ENCODE peak calls at places on chromosomes 5 and 9, in seven cellular contexts. One of them, this sample, is unnamed.

GRCh38 chr5:10982616-10983015 is 221.6 kb upstream of the DAP start:
- DNase-seq in dorsolateral prefrontal cortex: no peak
- DNase-seq in bronchial epithelial cell: no peak
- DNase-seq in MM.1S: no peak
- DNase-seq in lower leg skin: no peak
- DNase-seq in ascending aorta: no peak
- DNase-seq in mucosa of descending colon: no peak
- DNase-seq in this sample: no peak

GRCh38 chr5:89064054-89064453 is 181.1 kb upstream of the MEF2C start:
- DNase-seq in MM.1S: peak
- DNase-seq in bronchial epithelial cell: no peak
- DNase-seq in ascending aorta: no peak
- DNase-seq in dorsolateral prefrontal cortex: no peak
- DNase-seq in mucosa of descending colon: no peak
- DNase-seq in lower leg skin: no peak
- DNase-seq in this sample: no peak

GRCh38 chr5:109691248-109691574 is 1.5 kb downstream of the MAN2A1 start:
- DNase-seq in mucosa of descending colon: no peak
- DNase-seq in dorsolateral prefrontal cortex: no peak
- DNase-seq in lower leg skin: no peak
- DNase-seq in ascending aorta: no peak
- DNase-seq in MM.1S: no peak
- DNase-seq in bronchial epithelial cell: no peak
- DNase-seq in this sample: no peak

GRCh38 chr5:35924122-35924949 is 14.1 kb downstream of the CAPSL start:
- DNase-seq in ascending aorta: no peak
- DNase-seq in lower leg skin: no peak
- DNase-seq in bronchial epithelial cell: no peak
- DNase-seq in mucosa of descending colon: no peak
- DNase-seq in MM.1S: no peak
- DNase-seq in dorsolateral prefrontal cortex: no peak
- DNase-seq in this sample: peak

GRCh38 chr9:136481558-136481957 is 1.3 kb downstream of the SEC16A start:
- DNase-seq in ascending aorta: no peak
- DNase-seq in mucosa of descending colon: no peak
- DNase-seq in MM.1S: no peak
- DNase-seq in dorsolateral prefrontal cortex: no peak
- DNase-seq in bronchial epithelial cell: no peak
- DNase-seq in lower leg skin: no peak
- DNase-seq in this sample: no peak

GRCh38 chr5:154610321-154611154 is 132.5 kb upstream of the HAND1 start:
- DNase-seq in mucosa of descending colon: peak
- DNase-seq in bronchial epithelial cell: peak
- DNase-seq in ascending aorta: no peak
- DNase-seq in MM.1S: peak
- DNase-seq in lower leg skin: peak
- DNase-seq in dorsolateral prefrontal cortex: peak
- DNase-seq in this sample: peak

GRCh38 chr9:134617246-134617645 is 24.4 kb upstream of the COL5A1 start:
- DNase-seq in dorsolateral prefrontal cortex: no peak
- DNase-seq in lower leg skin: no peak
- DNase-seq in mucosa of descending colon: no peak
- DNase-seq in MM.1S: no peak
- DNase-seq in ascending aorta: no peak
- DNase-seq in bronchial epithelial cell: no peak
- DNase-seq in this sample: no peak

GRCh38 chr9:93223241-93224180 is 39.6 kb downstream of the WNK2 start:
- DNase-seq in bronchial epithelial cell: peak
- DNase-seq in MM.1S: no peak
- DNase-seq in ascending aorta: no peak
- DNase-seq in lower leg skin: no peak
- DNase-seq in dorsolateral prefrontal cortex: no peak
- DNase-seq in mucosa of descending colon: peak
- DNase-seq in this sample: peak

GRCh38 chr5:130605200-130605599 is 559.9 kb downstream of the HINT1 start:
- DNase-seq in MM.1S: no peak
- DNase-seq in dorsolateral prefrontal cortex: no peak
- DNase-seq in bronchial epithelial cell: peak
- DNase-seq in ascending aorta: no peak
- DNase-seq in mucosa of descending colon: no peak
- DNase-seq in lower leg skin: no peak
- DNase-seq in this sample: no peak

GRCh38 chr9:133403766-133404439 is 13.9 kb downstream of the REXO4 start:
- DNase-seq in dorsolateral prefrontal cortex: no peak
- DNase-seq in ascending aorta: no peak
- DNase-seq in MM.1S: no peak
- DNase-seq in mucosa of descending colon: peak
- DNase-seq in lower leg skin: no peak
- DNase-seq in bronchial epithelial cell: peak
- DNase-seq in this sample: peak
- TF ChIP-seq CTCF in dorsolateral prefrontal cortex: peak
- TF ChIP-seq CTCF in ascending aorta: peak
- TF ChIP-seq CTCF in MM.1S: peak
- TF ChIP-seq CTCF in mucosa of descending colon: peak
- TF ChIP-seq CTCF in lower leg skin: no peak
- TF ChIP-seq CTCF in bronchial epithelial cell: peak
- TF ChIP-seq CTCF in this sample: peak

GRCh38 chr5:81986126-81986525 is 14.3 kb downstream of the ATG10 start:
- DNase-seq in bronchial epithelial cell: no peak
- DNase-seq in lower leg skin: no peak
- DNase-seq in mucosa of descending colon: no peak
- DNase-seq in MM.1S: no peak
- DNase-seq in dorsolateral prefrontal cortex: no peak
- DNase-seq in ascending aorta: no peak
- DNase-seq in this sample: no peak

GRCh38 chr5:81980598-81981260 is 8.9 kb downstream of the ATG10 start:
- DNase-seq in lower leg skin: no peak
- DNase-seq in MM.1S: no peak
- DNase-seq in mucosa of descending colon: no peak
- DNase-seq in bronchial epithelial cell: no peak
- DNase-seq in ascending aorta: no peak
- DNase-seq in dorsolateral prefrontal cortex: no peak
- DNase-seq in this sample: no peak

GRCh38 chr5:81980160-81980559 is 8.3 kb downstream of the ATG10 start:
- DNase-seq in mucosa of descending colon: no peak
- DNase-seq in lower leg skin: no peak
- DNase-seq in MM.1S: no peak
- DNase-seq in bronchial epithelial cell: no peak
- DNase-seq in dorsolateral prefrontal cortex: no peak
- DNase-seq in ascending aorta: no peak
- DNase-seq in this sample: no peak
- H3K4me3 ChIP-seq in mucosa of descending colon: no peak
- H3K4me3 ChIP-seq in lower leg skin: no peak
- H3K4me3 ChIP-seq in MM.1S: no peak
- H3K4me3 ChIP-seq in bronchial epithelial cell: no peak
- H3K4me3 ChIP-seq in dorsolateral prefrontal cortex: no peak
- H3K4me3 ChIP-seq in ascending aorta: no peak
- H3K4me3 ChIP-seq in this sample: no peak

GRCh38 chr5:147393866-147394265 is 116.0 kb downstream of the DPYSL3 start:
- DNase-seq in ascending aorta: no peak
- DNase-seq in MM.1S: no peak
- DNase-seq in dorsolateral prefrontal cortex: no peak
- DNase-seq in bronchial epithelial cell: no peak
- DNase-seq in lower leg skin: no peak
- DNase-seq in mucosa of descending colon: no peak
- DNase-seq in this sample: no peak
- TF ChIP-seq CTCF in ascending aorta: peak
- TF ChIP-seq CTCF in MM.1S: no peak
- TF ChIP-seq CTCF in dorsolateral prefrontal cortex: no peak
- TF ChIP-seq CTCF in bronchial epithelial cell: peak
- TF ChIP-seq CTCF in lower leg skin: no peak
- TF ChIP-seq CTCF in mucosa of descending colon: no peak
- TF ChIP-seq CTCF in this sample: peak

GRCh38 chr9:126521551-126521950 is 92.2 kb upstream of the LMX1B start:
- DNase-seq in lower leg skin: no peak
- DNase-seq in mucosa of descending colon: no peak
- DNase-seq in MM.1S: no peak
- DNase-seq in ascending aorta: no peak
- DNase-seq in bronchial epithelial cell: no peak
- DNase-seq in dorsolateral prefrontal cortex: no peak
- DNase-seq in this sample: no peak

GRCh38 chr9:126524353-126525077 is 89.2 kb upstream of the LMX1B start:
- DNase-seq in MM.1S: no peak
- DNase-seq in dorsolateral prefrontal cortex: no peak
- DNase-seq in mucosa of descending colon: no peak
- DNase-seq in lower leg skin: no peak
- DNase-seq in ascending aorta: no peak
- DNase-seq in bronchial epithelial cell: no peak
- DNase-seq in this sample: no peak

GRCh38 chr9:126521976-126522590 is 91.6 kb upstream of the LMX1B start:
- DNase-seq in dorsolateral prefrontal cortex: no peak
- DNase-seq in lower leg skin: no peak
- DNase-seq in bronchial epithelial cell: no peak
- DNase-seq in MM.1S: no peak
- DNase-seq in mucosa of descending colon: no peak
- DNase-seq in ascending aorta: no peak
- DNase-seq in this sample: no peak

GRCh38 chr9:126522957-126523356 is 90.8 kb upstream of the LMX1B start:
- DNase-seq in MM.1S: no peak
- DNase-seq in ascending aorta: no peak
- DNase-seq in dorsolateral prefrontal cortex: no peak
- DNase-seq in mucosa of descending colon: no peak
- DNase-seq in lower leg skin: no peak
- DNase-seq in bronchial epithelial cell: no peak
- DNase-seq in this sample: no peak

DNA sequence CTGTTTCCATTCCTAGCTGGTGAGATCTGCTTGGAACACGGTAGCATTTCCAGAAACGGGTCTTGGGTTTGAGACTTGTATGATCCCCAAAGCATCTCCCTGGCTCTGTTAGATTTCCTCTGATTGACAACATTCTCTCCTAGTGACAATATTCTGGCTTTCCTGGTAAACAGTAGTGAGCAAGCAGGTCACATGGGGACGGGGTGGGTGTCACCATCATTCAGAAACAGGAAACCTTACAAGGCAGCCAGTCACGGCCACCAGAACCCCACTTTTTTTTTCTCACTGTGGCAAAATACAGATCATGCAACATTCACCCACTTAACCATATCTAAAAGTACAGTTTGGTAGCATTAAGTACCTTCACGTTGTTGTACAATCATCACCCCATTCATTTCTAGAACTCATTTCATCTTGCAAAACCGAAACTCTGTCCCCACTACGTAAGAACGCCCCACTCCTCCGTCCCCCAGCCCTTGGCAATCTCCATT is 90.1 kb upstream of the LMX1B start:
- DNase-seq in bronchial epithelial cell: no peak
- DNase-seq in dorsolateral prefrontal cortex: no peak
- DNase-seq in lower leg skin: peak
- DNase-seq in MM.1S: no peak
- DNase-seq in ascending aorta: no peak
- DNase-seq in mucosa of descending colon: peak
- DNase-seq in this sample: peak
- H3K4me3 ChIP-seq in bronchial epithelial cell: no peak
- H3K4me3 ChIP-seq in dorsolateral prefrontal cortex: no peak
- H3K4me3 ChIP-seq in lower leg skin: no peak
- H3K4me3 ChIP-seq in MM.1S: peak
- H3K4me3 ChIP-seq in ascending aorta: no peak
- H3K4me3 ChIP-seq in mucosa of descending colon: no peak
- H3K4me3 ChIP-seq in this sample: no peak

DNA sequence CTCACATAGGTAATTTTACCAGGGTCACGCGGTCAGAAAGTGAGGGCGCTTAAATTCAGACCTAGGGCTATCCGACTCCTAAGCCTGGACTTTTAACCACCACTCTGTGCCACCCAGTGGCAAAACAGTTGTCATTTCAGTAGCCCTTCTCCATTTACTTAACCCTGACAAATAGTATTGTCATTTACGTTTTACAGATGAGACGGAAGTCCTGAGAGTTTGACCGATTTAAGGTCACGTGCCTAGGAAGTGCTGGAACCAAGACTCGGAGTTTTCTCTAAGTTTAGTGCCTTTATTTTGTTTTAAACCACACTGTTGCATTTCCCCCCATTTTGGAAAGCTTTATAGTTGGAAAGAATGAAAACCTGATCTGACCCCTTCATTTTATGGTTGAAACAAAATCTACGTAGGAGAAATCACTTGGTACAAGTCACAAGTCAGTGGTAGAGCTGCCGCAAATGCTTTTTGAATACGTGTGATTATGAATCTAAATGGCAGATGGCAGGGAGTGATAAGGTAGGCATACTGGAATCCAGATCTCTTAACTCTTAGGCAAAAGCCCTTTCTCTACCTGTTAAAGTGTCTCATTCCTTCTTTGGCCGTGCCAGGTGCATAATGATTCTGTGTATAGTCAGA is 701 bp downstream of the MRRF start:
- DNase-seq in lower leg skin: no peak
- DNase-seq in bronchial epithelial cell: peak
- DNase-seq in dorsolateral prefrontal cortex: no peak
- DNase-seq in MM.1S: peak
- DNase-seq in ascending aorta: no peak
- DNase-seq in mucosa of descending colon: peak
- DNase-seq in this sample: peak
- TF ChIP-seq CTCF in lower leg skin: no peak
- TF ChIP-seq CTCF in bronchial epithelial cell: no peak
- TF ChIP-seq CTCF in dorsolateral prefrontal cortex: no peak
- TF ChIP-seq CTCF in MM.1S: peak
- TF ChIP-seq CTCF in ascending aorta: no peak
- TF ChIP-seq CTCF in mucosa of descending colon: no peak
- TF ChIP-seq CTCF in this sample: no peak

This sample was measured in fibroblast of mammary gland.